ENCODE peak calls at places on chromosomes 4 and X, in five cellular contexts. H is HAP-1, O is mesothelial cell of epicardium, F is PC-9, L is NCI-H1436 treated with DMSO at 0.1 percent for 48 hours. X is an unnamed sample.

GRCh38 chrX:20372533-20372932 is 105.8 kb upstream of the RPS6KA3 start:
- DNase-seq in H (no peak), F (no peak), O (no peak), L (no peak), X (no peak)

GRCh38 chr4:189843392-189844009 is 97.2 kb upstream of the FRG1 start:
- DNase-seq in O (no peak), F (no peak), H (no peak), L (no peak), X (no peak)

GRCh38 chrX:34578237-34578636 is 78.8 kb downstream of the TMEM47 start:
- DNase-seq in F (no peak), H (peak; percentile 23), L (no peak), O (no peak), X (no peak)

GRCh38 chr4:186342582-186342981 is 76.6 kb downstream of the F11 start:
- DNase-seq in O (no peak), L (no peak), F (no peak), H (no peak), X (peak; percentile 31)

GRCh38 chr4:41709844-41710481 is 38.6 kb downstream of the PHOX2B start:
- DNase-seq in H (peak; percentile 73), L (peak; percentile 49), O (no peak), F (no peak), X (peak; percentile 92)

GRCh38 chr4:108149588-108150380 is 18.9 kb downstream of the LEF1 start:
- DNase-seq in L (no peak), F (no peak), O (no peak), H (no peak), X (no peak)

GRCh38 chr4:104616401-104616820 is 121.7 kb upstream of the CXXC4 start:
- DNase-seq in F (no peak), H (no peak), O (no peak), L (no peak), X (no peak)

GRCh38 chr4:3074846-3075651 is 568 bp downstream of the HTT start:
- DNase-seq in F (peak; percentile 61), O (peak; percentile 44), L (no peak), H (peak; percentile 77), X (no peak)

GRCh38 chrX:109954955-109955354 is 48.0 kb upstream of the TMEM164 start:
- DNase-seq in F (no peak), L (no peak), H (no peak), O (no peak), X (no peak)

GRCh38 chr4:10011277-10011676 is 10.0 kb downstream of the SLC2A9 start:
- DNase-seq in F (no peak), H (no peak), O (no peak), L (no peak), X (no peak)

GRCh38 chrX:104922206-104922621 is 298.3 kb downstream of the TEX13A start:
- DNase-seq in F (peak; percentile 61), O (no peak), H (peak; percentile 77), L (peak; percentile 1), X (peak; percentile 5)

GRCh38 chrX:32749075-32749474 is 462.3 kb downstream of the DMD start:
- DNase-seq in L (no peak), H (no peak), F (no peak), O (no peak), X (no peak)

GRCh38 chr4:2962614-2963184 is 507 bp downstream of the NOP14 start:
- DNase-seq in H (no peak), L (no peak), O (no peak), F (peak; percentile 58), X (no peak)

X was measured in epithelial cell of prostate.